ENCODE peak calls at places on chromosomes 16 and 17, in eight cellular contexts. A is lower leg skin; T is H54; G is T-helper 2 cell; U is HCT116; C is fibroblast of the aortic adventitia; X is central memory CD8-positive, alpha-beta T cell; J is RPMI8226. W is an unnamed sample.

GRCh38 chr16:17345043-17345442 is 125.7 kb downstream of the XYLT1 start:
- DNase-seq in J (peak; percentile 19), C (peak; percentile 57), A (peak; percentile 89), X (no peak), T (no peak), U (no peak), G (no peak), W (no peak)

GRCh38 chr17:41772218-41772585 is 14.3 kb downstream of the JUP start:
- DNase-seq in A (peak; percentile 94), J (no peak), G (no peak), X (no peak), U (no peak), T (no peak), C (no peak), W (no peak)

GRCh38 chr17:58324409-58325288 is 3.9 kb downstream of the TSPOAP1 start:
- DNase-seq in G (no peak), U (no peak), A (no peak), T (no peak), X (no peak), C (no peak), J (peak; percentile 34), W (no peak)

GRCh38 chr16:3008749-3009088 is 4.0 kb upstream of the CLDN9 start:
- DNase-seq in U (no peak), A (no peak), X (no peak), T (no peak), G (no peak), J (no peak), C (no peak), W (no peak)

GRCh38 chr17:62009220-62009619 is 55.9 kb downstream of the MED13 start:
- DNase-seq in A (no peak), J (no peak), X (no peak), C (no peak), G (no peak), T (no peak), U (no peak), W (no peak)

GRCh38 chr17:73798111-73798748 is 154.0 kb upstream of the SDK2 start:
- DNase-seq in C (peak; percentile 85), G (no peak), T (peak; percentile 63), J (no peak), X (no peak), A (no peak), U (no peak), W (no peak)

GRCh38 chr16:4315185-4316102 is at the start of gene GLIS2:
- DNase-seq in U (peak; percentile 28), X (no peak), G (no peak), J (peak; percentile 91), C (peak; percentile 77), T (peak; percentile 86), A (peak; percentile 93), W (no peak)

GRCh38 chr16:67279296-67280089 is at the start of gene PLEKHG4:
- DNase-seq in U (peak; percentile 52), C (peak; percentile 59), X (peak; percentile 70), A (peak; percentile 94), J (peak; percentile 94), G (peak; percentile 73), T (no peak), W (peak; percentile 41)

GRCh38 chr17:80492343-80493136 is 16.1 kb upstream of the NPTX1 start:
- DNase-seq in J (no peak), X (no peak), C (no peak), T (no peak), U (no peak), G (no peak), A (no peak), W (no peak)

GRCh38 chr16:55489119-55489955 is 10.3 kb downstream of the MMP2 start:
- DNase-seq in X (no peak), C (no peak), U (no peak), G (no peak), T (no peak), J (no peak), A (peak; percentile 73), W (no peak)

GRCh38 chr17:49787932-49788442 is 494 bp upstream of the KAT7 start:
- DNase-seq in C (no peak), T (no peak), G (no peak), U (no peak), X (no peak), J (no peak), A (no peak), W (no peak)

GRCh38 chr17:31248986-31249385 is 48.1 kb downstream of the OMG start:
- DNase-seq in C (peak; percentile 82), X (no peak), U (no peak), A (no peak), J (no peak), T (no peak), G (no peak), W (no peak)

GRCh38 chr17:32302860-32303649 is 37.4 kb downstream of the RHBDL3 start:
- DNase-seq in X (no peak), T (no peak), J (no peak), C (no peak), G (no peak), U (no peak), A (no peak), W (no peak)

GRCh38 chr17:44827863-44828262 is 2.2 kb downstream of the GJC1 start:
- DNase-seq in A (no peak), X (no peak), T (no peak), G (no peak), J (no peak), C (no peak), U (no peak), W (no peak)

GRCh38 chr16:83004868-83005652 is 378.3 kb downstream of the CDH13 start:
- DNase-seq in U (no peak), G (no peak), J (no peak), C (no peak), T (no peak), X (no peak), A (peak; percentile 23), W (no peak)

GRCh38 chr16:66750279-66751134 is 902 bp downstream of the DYNC1LI2 start:
- DNase-seq in A (no peak), U (no peak), G (no peak), C (no peak), X (no peak), T (no peak), J (peak; percentile 9), W (no peak)

GRCh38 chr16:578232-578869 is 8.6 kb downstream of the PIGQ start:
- DNase-seq in J (no peak), T (no peak), X (no peak), G (no peak), U (no peak), C (no peak), A (no peak), W (no peak)

GRCh38 chr17:65697661-65698060 is 136.2 kb upstream of the AXIN2 start:
- DNase-seq in U (no peak), G (no peak), X (no peak), A (no peak), T (no peak), J (no peak), C (no peak), W (no peak)

GRCh38 chr16:66924527-66925321 is 611 bp downstream of the RRAD start:
- DNase-seq in T (no peak), G (no peak), A (no peak), C (no peak), J (peak; percentile 76), X (no peak), U (no peak), W (no peak)

W was measured in GF-D8.